ENCODE peak calls at places on chromosomes 6 and 20, in four cellular contexts. N is EL, O is left lung, J is fibroblast of lung. P is an unnamed sample.

GRCh38 chr20:36836591-36837329 is 39.2 kb upstream of the TLDC2 start:
- DNase-seq in N (peak; percentile 63), O (peak; percentile 72), J (peak; percentile 61), P (peak; percentile 65)

GRCh38 chr6:30981942-30982772 is 1.4 kb upstream of the MUC21 start:
- DNase-seq in N (peak; percentile 71), O (peak; percentile 48), J (peak; percentile 78), P (peak; percentile 68)

GRCh38 chr6:30813623-30814136 is 69.3 kb upstream of the IER3 start:
- DNase-seq in N (peak; percentile 43), O (no peak), J (no peak), P (no peak)

GRCh38 chr20:43680976-43681375 is 14.1 kb downstream of the MYBL2 start:
- DNase-seq in N (no peak), O (no peak), J (no peak), P (no peak)

GRCh38 chr20:1893721-1894470 is 1.3 kb upstream of the SIRPA start:
- DNase-seq in N (no peak), O (peak; percentile 74), J (no peak), P (no peak)

GRCh38 chr6:90008908-90009501 is 114.7 kb downstream of the GJA10 start:
- DNase-seq in N (peak; percentile 31), O (no peak), J (peak; percentile 35), P (no peak)

GRCh38 chr6:127520061-127520460 is 926 bp upstream of the MTCL3 start:
- DNase-seq in N (peak; percentile 10), O (no peak), J (peak; percentile 50), P (no peak)

GRCh38 chr20:53623454-53624206 is 30.0 kb upstream of the ZNF217 start:
- DNase-seq in N (peak; percentile 81), O (peak; percentile 75), J (peak; percentile 81), P (no peak)

GRCh38 chr6:44270526-44271405 is 516 bp downstream of the TMEM151B start:
- DNase-seq in N (no peak), O (no peak), J (no peak), P (peak; percentile 90)